ENCODE peak calls at places on chromosomes 3 and 15, in seven cellular contexts. P, G, Y, I, C, X and E are unnamed samples. For H3K9me3, the result is how much of the 10 kb centered on the place peaks cover.

GRCh38 chr3:131807822-131808221 is 227.0 kb downstream of the CPNE4 start:
- DNase-seq in G (no peak), Y (no peak), I (no peak), P (no peak), C (no peak), X (no peak), E (no peak)

GRCh38 chr15:57288926-57289650 is 87.2 kb upstream of the CGNL1 start:
- DNase-seq in G (no peak), P (no peak), Y (no peak), I (no peak), C (no peak), X (no peak), E (no peak)

GRCh38 chr3:141682921-141683320 is 55.2 kb upstream of the RNF7 start:
- DNase-seq in G (no peak), I (no peak), X (no peak), Y (no peak), C (no peak), P (no peak), E (no peak)

GRCh38 chr3:127162947-127163645 is 29.8 kb upstream of the PRR23E start:
- DNase-seq in I (peak), G (no peak), P (no peak), Y (peak), X (peak), C (no peak), E (no peak)

GRCh38 chr15:72342385-72342784 is 22.4 kb upstream of the CELF6 start:
- DNase-seq in X (no peak), I (no peak), G (peak), Y (peak), C (no peak), P (no peak), E (no peak)

GRCh38 chr3:14587733-14588360 is 47.7 kb upstream of the GRIP2 start:
- DNase-seq in X (no peak), P (no peak), I (no peak), Y (peak), C (no peak), G (no peak), E (no peak)

GRCh38 chr15:101389362-101389761 is 94.3 kb upstream of the SNRPA1 start:
- DNase-seq in X (no peak), Y (no peak), G (no peak), I (no peak), P (no peak), C (peak), E (no peak)

GRCh38 chr3:137065381-137065780 is 107.6 kb downstream of the IL20RB start:
- DNase-seq in C (no peak), X (no peak), P (no peak), I (no peak), Y (no peak), G (no peak), E (no peak)

GRCh38 chr3:170809021-170809974 is 60.7 kb downstream of the RPL22L1 start:
- DNase-seq in C (no peak), Y (peak), X (no peak), G (no peak), I (peak), P (no peak), E (no peak)

GRCh38 chr3:117735481-117736101 is 1026.0 kb downstream of the TUSC7 start:
- DNase-seq in I (no peak), C (no peak), G (no peak), X (no peak), P (no peak), Y (no peak), E (no peak)

GRCh38 chr3:127209155-127209839 is 16.4 kb downstream of the PRR23E start:
- DNase-seq in G (no peak), X (peak), I (no peak), Y (no peak), C (peak), P (no peak), E (no peak)

GRCh38 chr3:164730810-164731209 is 347.5 kb downstream of the SI start:
- DNase-seq in X (no peak), I (no peak), Y (no peak), P (no peak), G (no peak), C (no peak), E (no peak)

GRCh38 chr15:68130851-68131250 is 74.3 kb downstream of the CALML4 start:
- DNase-seq in P (no peak), X (no peak), I (no peak), G (no peak), Y (no peak), C (no peak), E (no peak)

GRCh38 chr3:180626844-180627243 is 24.9 kb downstream of the TTC14 start:
- DNase-seq in Y (no peak), C (no peak), X (no peak), G (no peak), P (no peak), I (no peak), E (no peak)

GRCh38 chr15:76270876-76271275 is 40.4 kb downstream of the ETFA start:
- DNase-seq in X (no peak), I (no peak), C (no peak), P (no peak), Y (no peak), G (no peak), E (no peak)

DNA sequence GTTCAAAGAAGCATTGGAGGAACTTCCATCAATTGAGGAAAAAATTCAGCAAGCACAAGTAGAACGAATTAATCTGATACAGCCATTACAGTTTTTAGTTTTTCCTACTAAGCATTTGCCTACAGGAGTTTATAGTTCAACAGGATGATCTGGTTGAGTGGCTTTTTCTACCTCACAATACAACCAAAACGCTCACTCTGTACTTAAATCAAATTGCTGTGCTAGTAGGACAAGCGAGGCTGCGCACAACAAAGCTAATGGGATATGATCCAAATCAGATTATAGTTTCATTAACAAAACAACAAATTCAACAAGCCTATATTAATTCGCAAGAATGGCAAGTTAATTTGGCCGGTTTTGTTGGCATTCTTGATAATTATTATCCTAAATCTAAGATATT is 44.2 kb downstream of the ETFA start:
- DNase-seq in P (no peak), C (no peak), I (no peak), X (no peak), Y (no peak), G (no peak), E (no peak)
- H3K9me3 ChIP-seq in P (under half), C (half or more), I (under half), X (under half), Y (under half), G (under half), E (under half)

GRCh38 chr3:13260259-13261103 is 159.6 kb downstream of the NUP210 start:
- DNase-seq in I (no peak), Y (no peak), X (no peak), G (no peak), C (no peak), P (no peak), E (no peak)
- TF ChIP-seq CTCF in I (peak), Y (no peak), X (no peak), G (no peak), C (no peak), P (no peak), E (no peak)

GRCh38 chr15:25185156-25185710 is 230.4 kb downstream of the SNRPN start:
- DNase-seq in Y (no peak), P (no peak), C (peak), G (peak), X (peak), I (no peak), E (peak)
- H3K9me3 ChIP-seq in Y (under half), P (under half), C (half or more), G (under half), X (under half), I (under half), E (under half)

DNA sequence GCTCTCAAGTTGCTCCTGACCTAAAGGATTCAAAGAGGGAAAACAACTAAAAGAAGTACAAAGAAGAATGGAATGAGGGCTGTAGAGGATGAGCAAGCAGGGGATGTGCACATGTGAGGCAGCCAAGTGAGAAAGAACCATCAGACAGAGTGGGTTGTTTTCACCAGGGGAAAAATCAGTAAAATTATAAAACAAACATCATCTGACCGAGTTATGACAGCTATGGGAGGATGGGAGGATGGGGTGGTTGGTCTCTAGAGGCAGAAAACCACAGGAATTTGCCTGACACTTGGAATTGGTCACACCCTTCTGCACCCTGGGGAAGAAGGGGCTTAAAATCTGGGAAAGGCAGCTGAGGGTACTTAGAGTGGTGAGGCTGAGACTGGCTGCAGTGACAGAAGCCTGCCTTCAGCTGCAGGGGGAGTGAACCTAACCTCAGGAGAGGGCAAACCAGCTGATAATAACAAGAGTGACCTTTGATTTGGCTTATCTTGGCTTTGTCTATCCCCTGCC is 10.1 kb downstream of the ARHGAP31 start:
- DNase-seq in X (no peak), P (no peak), C (no peak), Y (peak), I (no peak), G (no peak), E (no peak)
- TF ChIP-seq CTCF in X (no peak), P (no peak), C (no peak), Y (no peak), I (no peak), G (no peak), E (no peak)

GRCh38 chr3:44643024-44643423 is 5.5 kb upstream of the ZNF35 start:
- DNase-seq in G (no peak), I (no peak), P (no peak), C (no peak), X (no peak), Y (no peak), E (no peak)
- H3K9me3 ChIP-seq in G (under half), I (under half), P (under half), C (half or more), X (under half), Y (under half), E (under half)

DNA sequence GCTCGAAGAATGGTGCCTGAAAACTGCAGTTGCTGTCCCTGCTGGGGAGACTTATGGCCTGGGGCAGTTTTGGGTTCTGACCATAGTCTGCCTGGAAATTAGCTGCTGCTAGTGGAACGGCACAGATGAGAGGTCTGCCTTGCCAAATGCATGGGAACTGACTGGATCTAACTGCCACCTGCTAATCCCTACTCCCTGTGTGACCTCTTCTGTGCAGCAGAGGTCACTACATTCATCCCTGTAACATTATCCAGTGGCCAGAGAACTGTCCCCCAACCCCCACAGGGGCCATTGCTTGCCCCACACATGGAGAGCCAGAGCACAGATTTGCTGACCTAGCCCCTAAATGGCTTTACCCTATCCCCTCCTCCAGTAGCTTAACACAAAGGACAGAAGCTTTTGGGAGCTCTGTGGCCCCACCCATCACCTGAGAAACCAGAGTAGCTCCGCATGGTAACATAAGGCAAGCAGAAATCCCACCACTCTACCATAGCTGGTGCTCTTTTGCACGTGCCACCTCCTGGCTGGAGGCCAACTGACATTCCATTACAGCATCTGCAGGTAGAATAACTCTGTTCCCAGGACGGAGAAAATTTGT is 840.0 kb downstream of the EPHA3 start:
- DNase-seq in Y (no peak), X (no peak), C (no peak), P (no peak), I (no peak), G (no peak), E (no peak)
- TF ChIP-seq CTCF in Y (no peak), X (no peak), C (no peak), P (no peak), I (no peak), G (no peak), E (no peak)

GRCh38 chr3:110946810-110947209 is 124.8 kb upstream of the NECTIN3 start:
- DNase-seq in Y (no peak), X (no peak), I (no peak), G (no peak), C (no peak), P (no peak), E (no peak)
- H3K9me3 ChIP-seq in Y (under half), X (under half), I (under half), G (under half), C (half or more), P (under half), E (under half)